ENCODE peak calls at places on chromosome 18, in four cellular contexts. V is esophagus squamous epithelium, L is psoas muscle, W is hepatocyte. G is an unnamed sample.

GRCh38 chr18:36693931-36694661 is 134.7 kb downstream of the TPGS2 start:
- DNase-seq in L (no peak), V (no peak), W (peak; percentile 52), G (no peak)

GRCh38 chr18:50715919-50716318 is 103.9 kb downstream of the MRO start:
- DNase-seq in L (no peak), V (no peak), W (peak; percentile 18), G (no peak)

GRCh38 chr18:27860701-27861107 is 316.2 kb downstream of the CDH2 start:
- DNase-seq in V (no peak), L (no peak), W (no peak), G (peak; percentile 27)

GRCh38 chr18:78709271-78709809 is 270.3 kb upstream of the SALL3 start:
- DNase-seq in V (no peak), L (no peak), W (no peak), G (no peak)

GRCh38 chr18:74540689-74541421 is 6.6 kb downstream of the CNDP1 start:
- DNase-seq in L (no peak), V (no peak), W (no peak), G (no peak)

GRCh38 chr18:62458868-62459716 is 63.7 kb upstream of the ZCCHC2 start:
- DNase-seq in W (no peak), V (no peak), L (no peak), G (no peak)

GRCh38 chr18:50726960-50727589 is 92.7 kb downstream of the MRO start:
- DNase-seq in W (no peak), V (no peak), L (no peak), G (no peak)

GRCh38 chr18:1048048-1048447 is 143.4 kb downstream of the ADCYAP1 start:
- DNase-seq in L (no peak), V (no peak), W (no peak), G (no peak)

GRCh38 chr18:12361770-12362378 is 15.2 kb downstream of the AFG3L2 start:
- DNase-seq in W (no peak), L (no peak), V (no peak), G (peak; percentile 68)

GRCh38 chr18:36620801-36621200 is 208.0 kb downstream of the TPGS2 start:
- DNase-seq in W (no peak), V (no peak), L (no peak), G (no peak)

GRCh38 chr18:21949326-21950015 is 208.9 kb downstream of the MIB1 start:
- DNase-seq in V (no peak), L (no peak), W (no peak), G (no peak)

GRCh38 chr18:62710417-62710816 is 4.9 kb upstream of the PHLPP1 start:
- DNase-seq in V (no peak), W (no peak), L (no peak), G (no peak)

DNA sequence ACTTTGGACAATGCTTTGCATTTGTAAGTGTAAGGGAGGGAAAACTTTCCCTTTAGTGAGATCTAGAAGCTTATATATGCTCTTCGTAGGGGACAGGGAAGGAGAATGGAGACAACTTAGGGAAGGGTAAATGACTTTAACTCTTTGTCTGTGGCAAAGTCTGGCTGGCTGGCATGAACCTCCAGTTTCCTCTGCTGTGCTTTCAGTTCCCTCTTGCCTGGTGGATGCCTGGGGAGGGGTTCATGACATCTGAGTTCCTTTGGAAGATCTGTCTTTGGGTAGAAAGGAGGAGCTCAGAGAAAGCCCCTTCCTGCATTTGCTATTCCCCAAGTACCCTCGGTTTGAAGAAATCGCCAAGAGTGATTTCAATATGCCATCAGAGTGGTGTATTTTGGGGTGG is 143.6 kb downstream of the VAPA start:
- DNase-seq in V (no peak), L (no peak), W (no peak), G (no peak)
- H3K4me1 ChIP-seq in V (peaks cover 58% of the 10 kb centered on the region), L (no peaks in the 10 kb centered on the region), W (peaks cover 46% of the 10 kb centered on the region), G (no peaks in the 10 kb centered on the region)

GRCh38 chr18:26543368-26543767 is 5.0 kb downstream of the KCTD1 start:
- DNase-seq in W (peak; percentile 40), L (no peak), V (no peak), G (no peak)

GRCh38 chr18:26536664-26537063 is 11.7 kb downstream of the KCTD1 start:
- DNase-seq in V (no peak), W (no peak), L (no peak), G (no peak)

GRCh38 chr18:26538524-26538923 is 9.8 kb downstream of the KCTD1 start:
- DNase-seq in W (no peak), L (no peak), V (no peak), G (no peak)

GRCh38 chr18:26536032-26536431 is 12.3 kb downstream of the KCTD1 start:
- DNase-seq in V (no peak), W (no peak), L (no peak), G (no peak)

GRCh38 chr18:26540041-26540628 is 8.2 kb downstream of the KCTD1 start:
- DNase-seq in V (no peak), L (no peak), W (no peak), G (no peak)
- TF ChIP-seq CTCF in V (no peak), L (no peak), W (no peak), G (no peak)

GRCh38 chr18:3321133-3321812 is 59.3 kb downstream of the MYL12B start:
- DNase-seq in L (no peak), V (no peak), W (peak; percentile 48), G (peak; percentile 42)

GRCh38 chr18:3313685-3314084 is 51.8 kb downstream of the MYL12B start:
- DNase-seq in V (no peak), L (no peak), W (no peak), G (no peak)

GRCh38 chr18:3319894-3320438 is 58.0 kb downstream of the MYL12B start:
- DNase-seq in W (no peak), V (no peak), L (no peak), G (no peak)

GRCh38 chr18:3323900-3324299 is 62.0 kb downstream of the MYL12B start:
- DNase-seq in W (no peak), V (no peak), L (no peak), G (no peak)

GRCh38 chr18:3319399-3319798 is 57.5 kb downstream of the MYL12B start:
- DNase-seq in W (no peak), L (no peak), V (no peak), G (no peak)
- H3K4me1 ChIP-seq in W (no peaks in the 10 kb centered on the region), L (no peaks in the 10 kb centered on the region), V (peaks cover 5% of the 10 kb centered on the region), G (no peaks in the 10 kb centered on the region)

GRCh38 chr18:3054785-3055184 is 41.8 kb upstream of the LPIN2 start:
- DNase-seq in W (no peak), L (no peak), V (no peak), G (no peak)

GRCh38 chr18:3053081-3053480 is 40.1 kb upstream of the LPIN2 start:
- DNase-seq in W (no peak), L (no peak), V (no peak), G (no peak)

GRCh38 chr18:3052411-3052758 is 39.4 kb upstream of the LPIN2 start:
- DNase-seq in W (no peak), L (no peak), V (no peak), G (no peak)

GRCh38 chr18:3054214-3054613 is 41.3 kb upstream of the LPIN2 start:
- DNase-seq in L (no peak), W (no peak), V (no peak), G (no peak)

GRCh38 chr18:3051718-3052410 is 38.9 kb upstream of the LPIN2 start:
- DNase-seq in L (no peak), V (no peak), W (peak; percentile 74), G (no peak)
- TF ChIP-seq CTCF in L (no peak), V (no peak), W (no peak), G (no peak)

GRCh38 chr18:3461704-3462103 is 11.7 kb downstream of the TGIF1 start:
- DNase-seq in W (no peak), L (no peak), V (no peak), G (no peak)

GRCh38 chr18:3466872-3467271 is 16.9 kb downstream of the TGIF1 start:
- DNase-seq in L (no peak), W (no peak), V (no peak), G (no peak)

GRCh38 chr18:3460823-3461398 is 10.9 kb downstream of the TGIF1 start:
- DNase-seq in L (no peak), V (no peak), W (no peak), G (no peak)

GRCh38 chr18:3466051-3466450 is 16.1 kb downstream of the TGIF1 start:
- DNase-seq in L (no peak), W (peak; percentile 37), V (no peak), G (no peak)

DNA sequence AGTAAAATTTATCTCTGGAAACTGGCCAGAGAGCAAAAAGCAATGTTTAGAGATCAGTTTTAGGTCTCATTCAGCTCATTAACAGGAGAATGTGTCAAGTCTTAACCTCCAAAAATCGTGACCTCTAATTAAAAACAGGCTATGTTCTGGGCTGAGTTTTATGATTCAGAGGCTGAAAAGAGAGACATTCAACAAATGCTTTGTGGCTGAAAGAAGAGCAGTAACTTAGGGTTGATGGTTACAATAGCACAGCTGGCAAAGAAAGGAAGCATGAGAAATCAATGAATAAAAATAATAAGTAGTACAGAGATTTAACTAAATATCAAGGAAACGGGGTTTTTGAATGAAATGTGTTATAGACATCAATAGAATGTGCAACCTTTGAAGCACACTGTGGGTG is 13.1 kb downstream of the TGIF1 start:
- DNase-seq in L (no peak), V (no peak), W (no peak), G (no peak)
- H3K4me1 ChIP-seq in L (peaks cover 4% of the 10 kb centered on the region), V (peaks cover 23% of the 10 kb centered on the region), W (peaks cover 14% of the 10 kb centered on the region), G (no peaks in the 10 kb centered on the region)

DNA sequence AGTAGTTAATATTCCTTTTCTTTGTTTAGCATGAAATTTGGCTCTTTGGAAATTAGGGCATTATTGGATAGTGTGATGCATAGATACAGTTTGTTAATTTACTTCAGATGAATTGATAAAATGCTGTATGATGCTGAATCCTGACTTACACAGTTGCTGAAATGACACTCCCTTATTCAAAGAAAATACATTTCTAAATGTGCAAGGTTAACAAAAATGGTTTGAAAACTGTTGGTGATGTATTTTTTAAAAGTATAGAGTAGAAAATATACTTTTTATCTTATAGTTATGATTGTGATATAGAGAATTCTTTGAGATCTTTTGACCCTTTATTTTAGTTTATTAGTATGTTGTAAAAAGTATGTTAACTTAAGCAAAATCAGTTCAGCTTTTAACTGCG is 27.8 kb downstream of the VAPA start:
- DNase-seq in V (no peak), L (no peak), W (no peak), G (no peak)
- TF ChIP-seq CTCF in V (no peak), L (no peak), W (no peak), G (no peak)

GRCh38 chr18:35491689-35492077 is 6.1 kb downstream of the INO80C start:
- DNase-seq in V (no peak), W (no peak), L (no peak), G (no peak)
- H3K4me1 ChIP-seq in V (peaks cover 32% of the 10 kb centered on the region), W (peaks cover 7% of the 10 kb centered on the region), L (peaks cover 31% of the 10 kb centered on the region), G (peaks cover 15% of the 10 kb centered on the region)